ENCODE peak calls at places on chromosomes 1 and 21, in ten cellular contexts. Q, Y, C, A, M, P, T, B, Z and U are unnamed samples.

GRCh38 chr1:3671371-3672180 is 19.3 kb downstream of the TP73 start:
- DNase-seq in T (no peak), Z (no peak), P (peak; percentile 70), C (no peak), B (no peak), M (no peak), Q (no peak), Y (peak; percentile 17), A (no peak), U (no peak)

GRCh38 chr1:116711061-116711582 is 43.1 kb upstream of the CD2 start:
- DNase-seq in B (no peak), M (no peak), C (no peak), Z (no peak), A (peak; percentile 16), Q (no peak), Y (no peak), P (no peak), T (no peak), U (no peak)

GRCh38 chr21:41374177-41374712 is 12.4 kb downstream of the MX2 start:
- DNase-seq in Y (no peak), P (peak; percentile 74), B (no peak), C (no peak), Q (no peak), Z (no peak), A (no peak), T (no peak), M (no peak), U (no peak)

GRCh38 chr21:15543473-15543872 is 186.3 kb upstream of the USP25 start:
- DNase-seq in C (no peak), P (no peak), Q (no peak), A (no peak), Y (no peak), Z (no peak), B (no peak), M (no peak), T (no peak), U (no peak)

GRCh38 chr1:28783363-28783762 is 28.6 kb upstream of the OPRD1 start:
- DNase-seq in Q (no peak), C (no peak), Y (no peak), Z (no peak), B (no peak), T (no peak), M (no peak), A (no peak), P (peak; percentile 9), U (peak; percentile 53)

GRCh38 chr1:43994794-43995790 is 3.7 kb downstream of the CCDC24 start:
- DNase-seq in B (no peak), C (no peak), P (no peak), Q (peak; percentile 38), Y (no peak), M (no peak), Z (peak; percentile 47), T (no peak), A (peak; percentile 87), U (peak; percentile 87)

GRCh38 chr1:55288245-55288644 is 73.1 kb upstream of the USP24 start:
- DNase-seq in Y (no peak), B (no peak), T (no peak), M (no peak), Z (peak; percentile 95), Q (no peak), C (no peak), A (no peak), P (peak; percentile 79), U (peak; percentile 75)

GRCh38 chr1:94154989-94155388 is 34.0 kb upstream of the ABCA4 start:
- DNase-seq in Q (no peak), Y (no peak), Z (peak; percentile 26), M (no peak), B (no peak), P (no peak), C (no peak), A (no peak), T (no peak), U (no peak)

GRCh38 chr1:164226977-164227376 is 332.0 kb upstream of the PBX1 start:
- DNase-seq in A (peak; percentile 24), P (no peak), Z (no peak), M (no peak), Y (no peak), B (no peak), T (no peak), Q (no peak), C (no peak), U (no peak)

GRCh38 chr1:159955456-159955855 is 1.4 kb upstream of the SLAMF9 start:
- DNase-seq in C (no peak), A (no peak), P (no peak), Z (no peak), Y (no peak), M (no peak), Q (no peak), T (no peak), B (no peak), U (no peak)

GRCh38 chr1:31717341-31717740 is 13.5 kb upstream of the COL16A1 start:
- DNase-seq in M (no peak), Y (no peak), T (no peak), A (no peak), C (no peak), Q (no peak), Z (no peak), B (no peak), P (no peak), U (no peak)

GRCh38 chr1:64229307-64229706 is 25.9 kb downstream of the UBE2U start:
- DNase-seq in P (no peak), T (no peak), B (no peak), M (no peak), Y (no peak), C (no peak), Z (no peak), A (no peak), Q (no peak), U (no peak)

GRCh38 chr1:29236993-29237905 is 927 bp downstream of the PTPRU start:
- DNase-seq in T (no peak), C (no peak), A (peak; percentile 57), Q (no peak), Z (no peak), B (no peak), P (peak; percentile 88), M (no peak), Y (peak; percentile 79), U (no peak)

GRCh38 chr21:37373539-37373938 is 7.0 kb downstream of the DYRK1A start:
- DNase-seq in C (no peak), B (no peak), Z (peak; percentile 34), Q (no peak), M (no peak), T (no peak), Y (no peak), A (no peak), P (no peak), U (no peak)

GRCh38 chr1:234607091-234608025 is 2.6 kb downstream of the IRF2BP2 start:
- DNase-seq in Y (peak; percentile 47), C (no peak), Q (peak; percentile 38), B (peak; percentile 25), A (peak; percentile 48), Z (peak; percentile 44), P (no peak), M (peak; percentile 91), T (no peak), U (no peak)

GRCh38 chr1:169676001-169676400 is 35.4 kb downstream of the SELL start:
- DNase-seq in M (no peak), A (no peak), Z (peak; percentile 80), C (no peak), B (no peak), Y (no peak), P (no peak), T (no peak), Q (no peak), U (no peak)

GRCh38 chr1:119160851-119161250 is 20.4 kb upstream of the WARS2 start:
- DNase-seq in M (no peak), A (no peak), T (no peak), Z (peak; percentile 66), C (no peak), Y (no peak), P (no peak), Q (no peak), B (no peak), U (no peak)

GRCh38 chr21:41048636-41049035 is 119.3 kb upstream of the BACE2 start:
- DNase-seq in P (no peak), Q (no peak), Z (no peak), T (no peak), M (no peak), A (no peak), Y (no peak), C (no peak), B (no peak), U (no peak)